ENCODE peak calls at places on chromosomes 2 and 18, in five cellular contexts. U is GM23248, B is fibroblast of lung, T is endothelial cell of umbilical vein, R is HCT116. O is an unnamed sample.

GRCh38 chr2:79368116-79368630 is 144.7 kb upstream of the CTNNA2 start:
- DNase-seq in B (no peak), U (no peak), R (no peak), T (no peak), O (no peak)

GRCh38 chr18:55585586-55586521 is 2.1 kb downstream of the TCF4 start:
- DNase-seq in R (no peak), B (peak; percentile 58), T (peak; percentile 49), U (peak; percentile 49), O (no peak)

GRCh38 chr2:74530239-74531161 is 767 bp downstream of the HTRA2 start:
- DNase-seq in U (peak; percentile 60), B (no peak), T (peak; percentile 34), R (no peak), O (peak; percentile 48)

GRCh38 chr18:21300616-21301200 is 58.7 kb downstream of the GREB1L start:
- DNase-seq in U (peak; percentile 32), B (no peak), R (no peak), T (peak; percentile 20), O (no peak)

GRCh38 chr2:18662689-18663088 is 73.3 kb upstream of the NT5C1B start:
- DNase-seq in U (no peak), B (no peak), T (no peak), R (no peak), O (no peak)

GRCh38 chr18:37987901-37988300 is 422.3 kb upstream of the CELF4 start:
- DNase-seq in T (no peak), R (no peak), B (no peak), U (no peak), O (no peak)

GRCh38 chr2:60519259-60519863 is 34.1 kb downstream of the BCL11A start:
- DNase-seq in U (peak; percentile 87), B (no peak), R (no peak), T (no peak), O (no peak)

GRCh38 chr2:181140414-181140813 is 160.0 kb downstream of the UBE2E3 start:
- DNase-seq in U (peak; percentile 76), R (no peak), T (no peak), B (peak; percentile 63), O (no peak)

GRCh38 chr2:113390133-113390849 is 47.2 kb upstream of the ZNG1B start:
- DNase-seq in U (peak; percentile 76), R (peak; percentile 72), B (peak; percentile 84), T (peak; percentile 90), O (peak; percentile 91)

GRCh38 chr2:235052514-235053354 is 100.9 kb downstream of the SH3BP4 start:
- DNase-seq in U (no peak), R (no peak), B (no peak), T (no peak), O (no peak)

GRCh38 chr2:236010920-236011685 is 157.1 kb downstream of the GBX2 start:
- DNase-seq in B (peak; percentile 4), U (no peak), R (no peak), T (no peak), O (no peak)

GRCh38 chr2:9797086-9797485 is 46.2 kb upstream of the TAF1B start:
- DNase-seq in B (no peak), T (no peak), R (no peak), U (no peak), O (no peak)

GRCh38 chr2:9793918-9794717 is 49.2 kb upstream of the TAF1B start:
- DNase-seq in U (no peak), T (no peak), B (no peak), R (no peak), O (no peak)

GRCh38 chr2:9796056-9796792 is 47.0 kb upstream of the TAF1B start:
- DNase-seq in T (no peak), U (no peak), R (no peak), B (no peak), O (no peak)

GRCh38 chr2:9793156-9793917 is 49.9 kb upstream of the TAF1B start:
- DNase-seq in B (no peak), R (no peak), U (no peak), T (no peak), O (no peak)

DNA sequence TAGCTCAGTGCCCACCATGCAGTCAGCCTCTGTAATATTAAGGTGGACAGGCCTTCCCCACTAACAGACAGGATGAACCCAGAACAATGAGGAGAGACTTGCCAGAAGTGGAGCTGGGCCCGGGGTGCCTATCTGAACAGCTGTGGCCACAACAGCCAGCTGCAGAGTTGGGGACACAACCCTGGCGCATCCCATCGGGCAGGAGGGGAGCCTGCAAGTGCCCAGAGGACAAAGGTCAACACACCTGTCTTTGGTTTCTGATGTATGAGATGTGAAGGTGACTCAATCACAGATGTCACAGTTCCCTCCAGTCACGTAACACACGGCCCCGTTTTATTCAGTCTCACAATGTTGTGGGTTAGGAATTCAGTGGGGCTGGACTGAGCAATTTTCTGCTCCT is 48.2 kb upstream of the TAF1B start:
- DNase-seq in R (no peak), T (no peak), U (no peak), B (no peak), O (no peak)
- H2AFZ ChIP-seq in R (no peak overlapping the region), T (no peak overlapping the region), U (no peak overlapping the region), B (no peak overlapping the region), O (no peak overlapping the region)

GRCh38 chr2:196991061-196991460 is 64.6 kb upstream of the PGAP1 start:
- DNase-seq in B (no peak), U (no peak), T (no peak), R (no peak), O (no peak)
- H3K27ac ChIP-seq in B (no peak overlapping the region), U (no peak overlapping the region), T (no peak overlapping the region), R (no peak overlapping the region), O (no peak overlapping the region)

DNA sequence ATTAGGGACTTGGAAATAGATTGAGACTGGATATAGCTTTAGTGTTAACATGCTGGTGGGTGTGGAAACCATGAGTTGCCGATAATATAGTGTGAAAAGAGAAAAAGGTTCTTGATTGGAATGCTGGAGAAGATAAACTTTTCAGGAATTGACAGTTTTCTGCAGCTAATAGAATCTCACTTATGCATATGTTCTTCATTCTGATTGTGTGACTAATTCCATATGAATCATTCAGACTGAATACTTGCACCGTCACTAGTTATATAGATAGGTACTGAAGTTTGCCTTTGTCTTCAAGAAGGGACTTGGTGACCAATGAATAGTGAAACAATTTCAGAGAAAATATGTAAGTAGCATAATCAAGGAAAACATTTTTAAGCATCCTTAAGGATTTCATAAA is 225.7 kb upstream of the FOSL2 start:
- DNase-seq in U (peak; percentile 66), B (peak; percentile 31), T (no peak), R (no peak), O (no peak)
- TF ChIP-seq EZH2 in U (no peak), B (no peak), T (no peak), R (no peak), O (no peak)

GRCh38 chr2:118268268-118268667 is 180.0 kb downstream of the INSIG2 start:
- DNase-seq in T (no peak), U (no peak), B (no peak), R (no peak), O (no peak)
- H2AFZ ChIP-seq in T (no peak overlapping the region), U (no peak overlapping the region), B (no peak overlapping the region), R (no peak overlapping the region), O (no peak overlapping the region)

GRCh38 chr2:237527766-237528165 is 38.6 kb upstream of the PRLH start:
- DNase-seq in T (no peak), R (no peak), U (no peak), B (no peak), O (no peak)
- H3K27ac ChIP-seq in T (no peak overlapping the region), R (no peak overlapping the region), U (no peak overlapping the region), B (no peak overlapping the region), O (no peak overlapping the region)

GRCh38 chr2:11473604-11474440 is 7.9 kb upstream of the E2F6 start:
- DNase-seq in R (no peak), B (no peak), T (no peak), U (no peak), O (no peak)
- TF ChIP-seq EZH2 in R (no peak), B (no peak), T (no peak), U (no peak), O (no peak)

GRCh38 chr2:98634406-98635092 is 26.2 kb downstream of the UNC50 start:
- DNase-seq in B (peak; percentile 5), T (peak; percentile 17), U (peak; percentile 20), R (peak; percentile 7), O (no peak)
- H2AFZ ChIP-seq in B (no peak overlapping the region), T (no peak overlapping the region), U (no peak overlapping the region), R (no peak overlapping the region), O (no peak overlapping the region)

GRCh38 chr2:109201465-109202420 is 72.7 kb downstream of the SH3RF3 start:
- DNase-seq in T (no peak), U (no peak), R (no peak), B (no peak), O (no peak)

GRCh38 chr2:109203246-109204011 is 74.4 kb downstream of the SH3RF3 start:
- DNase-seq in T (no peak), R (no peak), B (no peak), U (no peak), O (no peak)

GRCh38 chr2:109204412-109204811 is 75.4 kb downstream of the SH3RF3 start:
- DNase-seq in B (no peak), T (no peak), U (no peak), R (no peak), O (no peak)

GRCh38 chr2:109200616-109201464 is 71.8 kb downstream of the SH3RF3 start:
- DNase-seq in B (no peak), T (no peak), R (no peak), U (no peak), O (no peak)

GRCh38 chr2:109202486-109202885 is 73.5 kb downstream of the SH3RF3 start:
- DNase-seq in R (no peak), B (no peak), U (no peak), T (no peak), O (no peak)
- H3K27ac ChIP-seq in R (no peak overlapping the region), B (no peak overlapping the region), U (no peak overlapping the region), T (no peak overlapping the region), O (no peak overlapping the region)

O was measured in hepatocyte.